ENCODE peak calls at places on chromosomes 7 and 10, in five cellular contexts. I, E, J, W and B are unnamed samples.

GRCh38 chr10:79266543-79267312 is 80.5 kb upstream of the PPIF start:
- DNase-seq in W (peak), E (peak), I (peak), J (peak), B (peak)

GRCh38 chr10:122014652-122015248 is 25.8 kb downstream of the TACC2 start:
- DNase-seq in J (no peak), W (no peak), I (no peak), E (no peak), B (no peak)

GRCh38 chr7:97819161-97819560 is 53.0 kb downstream of the ASNS start:
- DNase-seq in J (no peak), E (no peak), W (no peak), I (no peak), B (no peak)

GRCh38 chr10:44033008-44033407 is 351.9 kb downstream of the CXCL12 start:
- DNase-seq in E (no peak), W (peak), J (no peak), I (no peak), B (peak)

GRCh38 chr7:150515752-150516151 is 1.1 kb downstream of the GIMAP7 start:
- DNase-seq in I (no peak), J (no peak), W (no peak), E (no peak), B (no peak)

GRCh38 chr7:116863168-116863670 is 832 bp downstream of the CAPZA2 start:
- DNase-seq in E (peak), I (peak), J (no peak), W (peak), B (peak)

GRCh38 chr7:53596230-53596629 is 560.8 kb downstream of the POM121L12 start:
- DNase-seq in W (no peak), J (no peak), E (peak), I (no peak), B (no peak)

GRCh38 chr7:25854608-25855497 is 297.1 kb upstream of the NFE2L3 start:
- DNase-seq in J (peak), I (no peak), W (peak), E (no peak), B (peak)

GRCh38 chr7:116674508-116675173 is 2.6 kb downstream of the MET start:
- DNase-seq in W (peak), E (no peak), I (no peak), J (no peak), B (no peak)

GRCh38 chr10:32376780-32377179 is 29.8 kb upstream of the EPC1 start:
- DNase-seq in E (no peak), I (no peak), W (no peak), J (no peak), B (no peak)

GRCh38 chr7:14606101-14606500 is 296.4 kb downstream of the DGKB start:
- DNase-seq in I (no peak), W (peak), J (no peak), E (no peak), B (peak)

GRCh38 chr7:93757421-93757820 is 133.1 kb downstream of the TFPI2 start:
- DNase-seq in I (no peak), J (no peak), E (no peak), W (no peak), B (peak)

GRCh38 chr7:97697396-97697795 is 34.5 kb upstream of the TAC1 start:
- DNase-seq in E (no peak), J (no peak), I (no peak), W (no peak), B (no peak)

DNA sequence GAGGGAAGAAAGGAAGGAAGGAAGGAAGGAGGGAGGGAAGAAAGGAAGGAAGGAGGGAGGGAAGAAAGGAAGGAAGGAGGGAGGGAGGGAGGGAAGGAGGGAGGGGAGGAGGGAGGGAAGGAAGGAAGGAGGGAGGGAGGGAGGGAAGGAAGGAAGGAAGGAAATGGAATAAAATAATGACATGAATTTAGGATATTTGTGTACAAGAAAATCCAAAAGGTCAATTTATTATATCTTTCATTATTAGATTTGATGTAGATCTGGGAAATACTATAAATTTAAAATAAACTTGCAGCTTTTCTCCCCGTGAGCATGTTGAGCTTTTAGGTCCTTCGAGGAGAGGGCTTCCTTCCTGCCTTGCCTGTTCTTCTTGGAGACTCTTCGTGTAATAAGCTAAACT is 398.6 kb upstream of the NRP1 start:
- DNase-seq in J (no peak), W (no peak), E (no peak), I (no peak), B (no peak)
- H3K27ac ChIP-seq in J (no peak), W (no peak), E (no peak), I (no peak), B (no peak)

DNA sequence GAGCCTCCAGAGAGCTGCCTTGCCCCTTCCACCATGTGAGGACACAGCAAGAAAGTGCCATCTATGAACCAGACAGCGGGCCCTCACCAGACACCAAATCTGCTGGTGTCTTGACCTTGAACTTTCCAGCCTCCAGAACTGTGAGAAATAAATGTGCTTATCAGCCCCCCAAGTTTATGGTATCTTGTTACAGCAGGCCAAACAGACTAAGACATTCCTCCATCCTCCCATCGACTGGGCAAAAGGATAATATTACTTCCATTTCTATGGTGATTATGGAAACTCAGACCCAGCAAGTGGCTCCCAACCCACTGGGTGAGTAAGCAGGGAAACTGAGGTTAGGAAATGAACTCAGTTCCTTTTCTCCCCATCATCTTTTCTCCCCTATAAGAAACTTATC is 288.4 kb downstream of the KCNMA1 start:
- DNase-seq in I (no peak), E (no peak), J (no peak), W (peak), B (peak)
- H3K27ac ChIP-seq in I (no peak), E (no peak), J (peak), W (no peak), B (peak)

GRCh38 chr7:111558948-111559347 is 3.3 kb downstream of the IMMP2L start:
- DNase-seq in I (no peak), J (no peak), E (no peak), W (peak), B (no peak)
- H3K27ac ChIP-seq in I (no peak), J (no peak), E (no peak), W (no peak), B (no peak)

GRCh38 chr10:103793920-103794883 is 61.2 kb downstream of the SH3PXD2A start:
- DNase-seq in J (no peak), E (no peak), W (no peak), I (peak), B (no peak)
- H3K27ac ChIP-seq in J (no peak), E (no peak), W (no peak), I (peak), B (no peak)

GRCh38 chr10:50580260-50580891 is 43.4 kb downstream of the SGMS1 start:
- DNase-seq in E (no peak), W (no peak), J (no peak), I (no peak), B (no peak)
- H3K27ac ChIP-seq in E (no peak), W (no peak), J (no peak), I (no peak), B (no peak)

GRCh38 chr7:115146148-115146547 is 224.3 kb downstream of the MDFIC start:
- DNase-seq in W (no peak), J (no peak), E (no peak), I (no peak), B (no peak)
- H3K27ac ChIP-seq in W (no peak), J (no peak), E (no peak), I (no peak), B (no peak)

DNA sequence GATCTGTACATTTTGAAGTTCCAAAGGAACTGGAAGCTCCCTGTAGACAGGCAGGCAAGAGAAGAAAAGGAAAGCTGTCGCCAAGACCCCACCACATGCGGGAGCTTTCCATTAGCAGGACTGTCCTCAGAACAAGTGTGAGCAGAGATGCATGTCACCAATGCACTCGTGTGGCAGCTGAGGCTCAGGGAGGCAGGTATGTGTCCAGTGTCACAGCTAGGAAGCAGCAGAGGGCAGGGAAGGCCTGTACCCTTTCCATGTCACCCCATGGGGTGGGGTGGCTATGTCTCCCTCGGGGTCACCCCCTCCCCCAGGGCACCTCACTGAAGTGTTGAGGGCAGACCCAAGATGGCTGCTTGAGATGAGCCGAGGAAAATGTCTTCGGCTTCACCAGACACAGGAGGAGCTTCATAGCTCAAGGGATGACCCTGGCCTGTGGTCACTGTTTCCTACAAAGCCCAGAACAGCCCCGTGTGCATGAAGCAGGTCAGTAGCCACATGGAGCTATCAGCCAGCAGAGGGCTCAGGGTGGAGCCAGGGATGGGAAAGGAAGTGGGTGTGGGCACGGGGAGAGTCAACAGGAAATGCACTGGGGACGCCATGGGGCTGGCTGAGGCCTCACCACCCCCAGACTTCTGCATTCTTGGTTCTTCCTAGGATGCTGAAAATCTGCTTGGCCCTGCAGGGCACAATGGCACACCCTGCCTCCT is 96.6 kb downstream of the FAM53B start:
- DNase-seq in E (peak), I (peak), W (peak), J (peak), B (peak)
- H3K27ac ChIP-seq in E (peak), I (peak), W (no peak), J (no peak), B (no peak)